ENCODE peak calls at places on chromosome 3, in nine cellular contexts. W is ovary; F is activated CD8-positive, alpha-beta T cell treated with anti-CD3 and anti-CD28 coated beads for 36 hours; Q is progenitor cell of endocrine pancreas; E is thoracic aorta; V is A549; L is type B pancreatic cell; X is CD4-positive, alpha-beta T cell; J is epithelial cell of esophagus. R is an unnamed sample.

GRCh38 chr3:140529558-140529957 is 148.3 kb upstream of the TRIM42 start:
- DNase-seq in L (no peak), X (no peak), E (no peak), Q (no peak), F (no peak), W (no peak), V (no peak), J (no peak), R (no peak)

GRCh38 chr3:115819785-115820384 is 196.6 kb downstream of the GAP43 start:
- DNase-seq in W (peak), F (peak), J (peak), X (peak), L (no peak), V (peak), E (peak), Q (peak), R (no peak)

GRCh38 chr3:185995352-185995751 is 57.5 kb upstream of the TRA2B start:
- DNase-seq in X (no peak), F (no peak), E (no peak), Q (no peak), J (peak), W (no peak), V (no peak), L (no peak), R (no peak)

GRCh38 chr3:42655331-42655888 is 1.9 kb downstream of the ZBTB47 start:
- DNase-seq in E (no peak), Q (no peak), J (no peak), F (no peak), L (no peak), X (no peak), W (peak), V (no peak), R (no peak)

GRCh38 chr3:57918123-57918837 is 89.9 kb upstream of the FLNB start:
- DNase-seq in E (no peak), X (no peak), W (no peak), L (no peak), V (no peak), F (no peak), J (peak), Q (no peak), R (no peak)

GRCh38 chr3:139297588-139298311 is 46.1 kb upstream of the MRPS22 start:
- DNase-seq in F (no peak), Q (no peak), V (no peak), J (no peak), E (no peak), L (no peak), W (no peak), X (no peak), R (no peak)

GRCh38 chr3:11611271-11611893 is 32.3 kb downstream of the VGLL4 start:
- DNase-seq in X (no peak), J (no peak), F (no peak), W (no peak), E (no peak), L (no peak), Q (no peak), V (no peak), R (no peak)

GRCh38 chr3:126119008-126119675 is 35.2 kb upstream of the SLC41A3 start:
- DNase-seq in J (peak), V (no peak), W (peak), F (no peak), E (no peak), L (peak), Q (peak), X (no peak), R (peak)

GRCh38 chr3:100838157-100838556 is 128.9 kb downstream of the TFG start:
- DNase-seq in V (no peak), Q (no peak), J (no peak), X (no peak), F (no peak), L (no peak), E (no peak), W (no peak), R (no peak)

GRCh38 chr3:140176526-140176925 is 241.5 kb downstream of the CLSTN2 start:
- DNase-seq in Q (no peak), E (no peak), J (no peak), L (no peak), V (no peak), W (no peak), X (no peak), F (no peak), R (no peak)

GRCh38 chr3:61560452-61561373 is 658 bp upstream of the PTPRG start:
- DNase-seq in V (peak), E (peak), W (peak), L (peak), X (no peak), F (peak), Q (peak), J (peak), R (peak)

GRCh38 chr3:170438836-170439235 is 20.2 kb downstream of the CLDN11 start:
- DNase-seq in F (no peak), W (no peak), J (no peak), E (no peak), V (no peak), L (no peak), Q (no peak), X (no peak), R (no peak)

GRCh38 chr3:112794622-112795172 is 52.0 kb downstream of the CD200R1L start:
- DNase-seq in X (no peak), L (no peak), V (no peak), E (no peak), F (no peak), W (no peak), Q (no peak), J (no peak), R (no peak)

GRCh38 chr3:32969656-32970055 is 18.2 kb downstream of the CCR4 start:
- DNase-seq in F (no peak), X (no peak), J (peak), W (no peak), V (peak), L (no peak), E (no peak), Q (no peak), R (no peak)

GRCh38 chr3:32973982-32974381 is 22.5 kb downstream of the CCR4 start:
- DNase-seq in W (no peak), X (no peak), F (peak), Q (no peak), V (no peak), J (peak), E (no peak), L (no peak), R (no peak)

GRCh38 chr3:32963871-32964270 is 12.4 kb downstream of the CCR4 start:
- DNase-seq in Q (no peak), X (no peak), E (no peak), V (no peak), F (peak), J (peak), L (no peak), W (no peak), R (no peak)

GRCh38 chr3:32972482-32973146 is 21.2 kb downstream of the CCR4 start:
- DNase-seq in W (no peak), F (no peak), V (no peak), X (no peak), Q (no peak), E (no peak), J (no peak), L (no peak), R (no peak)

DNA sequence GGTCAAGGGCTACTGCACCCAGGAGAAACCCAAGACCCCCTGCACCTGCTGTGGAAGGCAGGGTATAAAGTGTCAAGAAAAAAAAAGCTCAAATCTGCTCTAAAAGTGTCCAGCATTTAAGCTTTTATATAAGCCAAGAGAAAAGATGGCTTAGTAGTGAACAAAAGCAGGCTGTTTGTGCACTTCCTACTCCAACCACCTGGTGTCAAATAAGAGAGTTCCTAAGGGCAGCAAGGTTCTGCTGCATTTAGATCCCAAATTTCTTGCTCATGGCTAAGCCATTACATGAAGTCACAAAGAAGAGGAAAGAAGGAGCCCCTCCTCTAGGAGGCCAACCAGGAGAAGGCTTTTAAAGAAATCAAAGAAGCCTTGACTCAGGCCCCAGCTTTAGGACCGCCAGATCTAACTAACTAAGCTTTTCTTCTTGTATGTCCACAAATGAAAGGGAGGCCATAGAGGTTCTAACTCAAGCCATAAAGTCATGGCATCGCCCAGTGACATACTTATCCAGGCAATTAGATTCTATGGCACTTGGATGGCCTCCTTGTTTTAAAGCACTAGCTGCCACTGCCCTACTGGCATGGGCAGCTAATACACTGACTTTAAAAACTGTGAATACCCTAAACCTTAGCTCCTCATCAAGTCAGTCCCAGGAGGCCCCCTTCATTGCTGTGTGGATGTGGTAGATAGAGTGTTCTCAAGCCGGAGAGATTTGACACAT is 17.1 kb downstream of the CCR4 start:
- DNase-seq in L (no peak), J (no peak), X (no peak), Q (no peak), W (no peak), V (no peak), E (no peak), F (no peak), R (no peak)
- TF ChIP-seq CTCF in L (peak), J (peak), X (no peak), Q (peak), W (no peak), V (no peak), E (no peak), F (peak), R (no peak)

GRCh38 chr3:168952551-168952950 is 711.0 kb downstream of the MECOM start:
- DNase-seq in X (no peak), L (no peak), Q (no peak), V (peak), J (peak), E (no peak), F (no peak), W (no peak), R (no peak)
- TF ChIP-seq CTCF in X (no peak), L (peak), Q (no peak), V (no peak), J (no peak), E (peak), F (no peak), W (no peak), R (no peak)

GRCh38 chr3:47333907-47334306 is 46.9 kb upstream of the PTPN23 start:
- DNase-seq in F (no peak), L (no peak), J (no peak), W (no peak), X (no peak), E (no peak), V (no peak), Q (no peak), R (no peak)
- TF ChIP-seq CTCF in F (no peak), L (no peak), J (no peak), W (no peak), X (no peak), E (no peak), V (no peak), Q (no peak), R (no peak)

GRCh38 chr3:64681015-64681414 is 6.8 kb downstream of the ADAMTS9 start:
- DNase-seq in V (no peak), F (no peak), L (no peak), J (no peak), X (no peak), Q (no peak), W (no peak), E (no peak), R (no peak)
- TF ChIP-seq CTCF in V (no peak), F (no peak), L (no peak), J (no peak), X (no peak), Q (no peak), W (no peak), E (no peak), R (no peak)

DNA sequence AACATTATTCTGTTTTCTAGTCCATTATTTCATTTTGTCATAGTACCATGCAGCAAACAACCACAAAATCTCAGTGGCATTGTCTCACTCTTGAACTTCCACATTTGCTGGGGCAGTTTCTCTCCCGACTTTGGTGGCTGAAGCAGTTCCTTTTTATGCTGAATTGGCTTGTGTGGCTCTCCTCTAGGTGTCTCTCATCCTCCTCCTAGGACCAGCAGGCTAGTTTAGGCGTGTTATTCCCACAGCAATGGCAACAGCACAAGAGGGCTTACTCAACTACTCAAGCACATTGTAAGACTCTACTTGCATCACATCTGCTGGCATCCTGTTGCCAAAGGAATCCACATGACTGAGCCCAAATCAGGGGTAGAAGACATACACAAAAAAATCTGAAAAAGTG is 201.8 kb upstream of the KCNH8 start:
- DNase-seq in L (no peak), V (peak), E (no peak), Q (no peak), X (no peak), W (no peak), J (peak), F (no peak), R (no peak)
- TF ChIP-seq CTCF in L (no peak), V (no peak), E (no peak), Q (no peak), X (no peak), W (no peak), J (peak), F (no peak), R (no peak)

GRCh38 chr3:108327168-108327567 is 30.8 kb downstream of the HHLA2 start:
- DNase-seq in V (no peak), Q (no peak), F (no peak), L (no peak), X (no peak), J (no peak), E (no peak), W (no peak), R (no peak)

GRCh38 chr3:108319428-108320053 is 23.2 kb downstream of the HHLA2 start:
- DNase-seq in W (no peak), X (no peak), V (no peak), L (no peak), F (no peak), Q (no peak), E (no peak), J (peak), R (no peak)

GRCh38 chr3:108324177-108324576 is 27.8 kb downstream of the HHLA2 start:
- DNase-seq in Q (no peak), L (no peak), J (no peak), V (no peak), E (no peak), F (no peak), X (no peak), W (no peak), R (no peak)

GRCh38 chr3:108320746-108321350 is 24.5 kb downstream of the HHLA2 start:
- DNase-seq in J (peak), V (no peak), Q (no peak), X (no peak), F (no peak), L (no peak), W (no peak), E (no peak), R (no peak)

DNA sequence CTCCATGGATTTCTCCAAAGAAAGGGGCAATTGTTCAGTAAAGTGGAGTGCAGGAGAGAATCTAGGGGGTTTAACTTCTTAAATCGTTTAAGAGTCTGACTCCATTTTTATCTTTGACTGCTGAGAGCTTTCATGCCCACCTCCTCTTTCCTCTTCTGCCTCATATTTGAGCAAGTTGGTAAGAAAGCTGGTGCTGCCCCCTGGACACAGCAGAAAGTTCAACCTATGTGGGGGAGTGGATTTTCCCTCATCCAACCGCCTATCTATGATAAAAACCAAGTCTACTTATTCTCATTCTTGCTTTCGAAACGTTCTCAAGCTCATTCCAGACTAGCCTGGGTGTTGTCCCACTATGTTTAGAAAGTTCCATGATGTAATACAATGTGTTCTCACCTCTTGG is 26.0 kb downstream of the HHLA2 start:
- DNase-seq in J (no peak), F (peak), W (no peak), E (no peak), V (no peak), Q (no peak), L (no peak), X (peak), R (no peak)
- TF ChIP-seq CTCF in J (no peak), F (no peak), W (no peak), E (no peak), V (no peak), Q (no peak), L (no peak), X (no peak), R (no peak)

DNA sequence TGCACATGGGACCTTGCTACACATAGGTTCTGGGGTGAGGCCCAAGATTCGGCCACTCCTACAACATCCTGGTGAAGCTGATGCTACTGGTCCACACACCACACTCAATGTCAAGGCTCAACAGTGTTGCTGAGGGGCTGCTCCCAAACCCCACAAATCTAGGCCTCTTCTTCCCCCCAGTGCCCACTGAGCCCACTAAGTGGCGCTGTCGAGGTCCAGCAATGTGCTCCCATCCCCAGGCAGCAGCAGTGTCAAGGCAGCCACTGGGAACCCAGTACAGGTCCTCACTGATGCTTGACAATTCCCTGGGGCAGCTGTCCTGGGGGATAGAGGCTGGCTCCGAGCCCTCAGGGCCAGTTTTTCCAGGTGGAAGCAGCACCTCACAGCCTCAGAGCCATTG is 21.5 kb downstream of the SCN5A start:
- DNase-seq in J (no peak), Q (no peak), W (no peak), X (no peak), E (no peak), V (peak), F (peak), L (no peak), R (no peak)
- TF ChIP-seq CTCF in J (peak), Q (peak), W (no peak), X (no peak), E (no peak), V (peak), F (peak), L (peak), R (no peak)

GRCh38 chr3:4827767-4828166 is 151.5 kb upstream of the BHLHE40 start:
- DNase-seq in V (peak), Q (no peak), L (no peak), X (no peak), E (no peak), W (no peak), F (no peak), J (no peak), R (no peak)
- TF ChIP-seq CTCF in V (no peak), Q (no peak), L (no peak), X (no peak), E (no peak), W (no peak), F (no peak), J (no peak), R (no peak)